ENCODE peak calls at places on chromosomes 3 and 15, in seven cellular contexts. D is GM12891, W is GM06990, C is cardiac muscle cell, J is activated T-cell treated with anti-CD3 and anti-CD28 coated beads for 1 hour, E is iPS-NIHi11, H is stomach. X is an unnamed sample.

GRCh38 chr3:178671261-178672191 is 135.3 kb downstream of the KCNMB2 start:
- DNase-seq in D (no peak), W (no peak), C (peak), J (no peak), E (no peak), H (no peak), X (no peak)

GRCh38 chr3:50227390-50228183 is 8.4 kb upstream of the GNAI2 start:
- DNase-seq in D (peak), W (peak), C (peak), J (peak), E (peak), H (peak), X (peak)

GRCh38 chr3:86937306-86937791 is 53.6 kb downstream of the VGLL3 start:
- DNase-seq in D (no peak), W (no peak), C (peak), J (no peak), E (no peak), H (no peak), X (no peak)

GRCh38 chr3:129820587-129820986 is 72.9 kb downstream of the TMCC1 start:
- DNase-seq in D (no peak), W (no peak), C (no peak), J (no peak), E (no peak), H (no peak), X (no peak)

GRCh38 chr3:182969277-182969676 is 11.1 kb downstream of the DCUN1D1 start:
- DNase-seq in D (no peak), W (no peak), C (no peak), J (no peak), E (no peak), H (no peak), X (no peak)

GRCh38 chr3:14531856-14532395 is 8.2 kb downstream of the GRIP2 start:
- DNase-seq in D (no peak), W (no peak), C (no peak), J (no peak), E (no peak), H (no peak), X (no peak)

GRCh38 chr3:54349231-54349647 is 226.9 kb downstream of the CACNA2D3 start:
- DNase-seq in D (no peak), W (no peak), C (peak), J (no peak), E (no peak), H (no peak), X (no peak)

GRCh38 chr3:15427182-15427880 is at the start of the genes EAF1 and METTL6:
- DNase-seq in D (peak), W (peak), C (peak), J (peak), E (peak), H (peak), X (peak)

GRCh38 chr15:56496635-56497034 is 31.7 kb upstream of the MNS1 start:
- DNase-seq in D (peak), W (no peak), C (peak), J (no peak), E (peak), H (no peak), X (no peak)

GRCh38 chr3:113251817-113252216 is 40.5 kb downstream of the BOC start:
- DNase-seq in D (no peak), W (no peak), C (no peak), J (no peak), E (no peak), H (no peak), X (no peak)

GRCh38 chr3:146396792-146397191 is 72.6 kb downstream of the PLSCR2 start:
- DNase-seq in D (no peak), W (no peak), C (no peak), J (no peak), E (no peak), H (no peak), X (no peak)

GRCh38 chr3:21158801-21159564 is 592.0 kb downstream of the ZNF385D start:
- DNase-seq in D (no peak), W (no peak), C (no peak), J (no peak), E (no peak), H (no peak), X (no peak)

GRCh38 chr3:126999383-126999782 is 16.5 kb downstream of the PLXNA1 start:
- DNase-seq in D (no peak), W (no peak), C (no peak), J (no peak), E (no peak), H (no peak), X (no peak)

GRCh38 chr3:132595036-132595435 is 2.0 kb upstream of the ACKR4 start:
- DNase-seq in D (no peak), W (no peak), C (no peak), J (no peak), E (peak), H (no peak), X (no peak)

GRCh38 chr15:60096157-60096556 is 92.0 kb downstream of the FOXB1 start:
- DNase-seq in D (no peak), W (no peak), C (no peak), J (no peak), E (no peak), H (no peak), X (no peak)

GRCh38 chr15:82138306-82138705 is 92.5 kb upstream of the MEX3B start:
- DNase-seq in D (no peak), W (no peak), C (no peak), J (no peak), E (no peak), H (no peak), X (no peak)

GRCh38 chr3:217948-218347 is 21.4 kb downstream of the CHL1 start:
- DNase-seq in D (no peak), W (no peak), C (no peak), J (no peak), E (no peak), H (no peak), X (no peak)

GRCh38 chr3:143443851-143444331 is 324.3 kb downstream of the CHST2 start:
- DNase-seq in D (no peak), W (no peak), C (no peak), J (no peak), E (peak), H (peak), X (no peak)

GRCh38 chr3:45595364-45596154 is 1.0 kb downstream of the LIMD1 start:
- DNase-seq in D (no peak), W (peak), C (no peak), J (no peak), E (no peak), H (peak), X (no peak)

GRCh38 chr15:64883997-64884511 is 27.6 kb upstream of the ANKDD1A start:
- DNase-seq in D (no peak), W (peak), C (peak), J (peak), E (no peak), H (peak), X (peak)

GRCh38 chr3:100912976-100913375 is 80.2 kb downstream of the ABI3BP start:
- DNase-seq in D (no peak), W (no peak), C (no peak), J (no peak), E (no peak), H (no peak), X (no peak)

GRCh38 chr3:137304313-137305056 is 346.7 kb downstream of the IL20RB start:
- DNase-seq in D (no peak), W (no peak), C (no peak), J (no peak), E (no peak), H (no peak), X (no peak)

GRCh38 chr15:62287066-62287857 is 122.2 kb upstream of the C2CD4B start:
- DNase-seq in D (no peak), W (no peak), C (no peak), J (no peak), E (no peak), H (no peak), X (no peak)

GRCh38 chr15:39953521-39953920 is 19.6 kb downstream of the EIF2AK4 start:
- DNase-seq in D (no peak), W (no peak), C (no peak), J (no peak), E (no peak), H (no peak), X (no peak)

GRCh38 chr3:127408022-127408683 is 120.3 kb upstream of the PRR20G start:
- DNase-seq in D (no peak), W (no peak), C (no peak), J (no peak), E (peak), H (peak), X (no peak)

GRCh38 chr3:119279101-119279554 is 15.1 kb upstream of the ARHGAP31 start:
- DNase-seq in D (no peak), W (no peak), C (peak), J (no peak), E (peak), H (peak), X (no peak)

GRCh38 chr3:193236990-193237389 is 4.0 kb upstream of the PLAAT1 start:
- DNase-seq in D (no peak), W (no peak), C (no peak), J (no peak), E (no peak), H (no peak), X (no peak)

GRCh38 chr15:73346735-73347312 is 21.9 kb downstream of the HCN4 start:
- DNase-seq in D (peak), W (no peak), C (peak), J (peak), E (peak), H (peak), X (no peak)

GRCh38 chr3:101677436-101678286 is 729 bp upstream of the ZBTB11 start:
- DNase-seq in D (no peak), W (peak), C (no peak), J (no peak), E (no peak), H (no peak), X (no peak)

GRCh38 chr3:167166594-167167253 is 213.4 kb downstream of the ZBBX start:
- DNase-seq in D (no peak), W (no peak), C (peak), J (no peak), E (peak), H (no peak), X (no peak)